ENCODE peak calls at places on chromosome 6, in eight cellular contexts. K is Peyer's patch, C is natural killer cell, R is heart left ventricle, U is stomach, L is GM23248, X is RWPE1, I is prostate gland. P is an unnamed sample.

GRCh38 chr6:45845546-45845945 is 170.1 kb downstream of the CLIC5 start:
- DNase-seq in L (peak), U (no peak), X (no peak), R (no peak), C (no peak), K (no peak), I (no peak), P (no peak)

GRCh38 chr6:134447883-134448387 is 130.0 kb upstream of the SGK1 start:
- DNase-seq in L (peak), U (no peak), R (no peak), K (no peak), I (no peak), C (no peak), X (peak), P (no peak)

GRCh38 chr6:2853766-2854393 is 12.2 kb upstream of the SERPINB1 start:
- DNase-seq in C (peak), L (peak), R (peak), U (no peak), I (peak), X (peak), K (peak), P (no peak)

GRCh38 chr6:82712826-82713225 is 349.2 kb downstream of the TPBG start:
- DNase-seq in K (no peak), L (peak), U (no peak), X (peak), C (no peak), I (no peak), R (no peak), P (no peak)

GRCh38 chr6:110398778-110399177 is 16.6 kb downstream of the DDO start:
- DNase-seq in X (peak), C (no peak), L (peak), K (no peak), I (no peak), R (no peak), U (no peak), P (no peak)

GRCh38 chr6:134873500-134874388 is 76.2 kb downstream of the ALDH8A1 start:
- DNase-seq in X (no peak), C (no peak), R (no peak), I (no peak), U (peak), K (peak), L (no peak), P (no peak)

GRCh38 chr6:114151070-114151685 is 180.2 kb upstream of the HDAC2 start:
- DNase-seq in K (no peak), X (no peak), U (no peak), I (no peak), L (no peak), C (no peak), R (no peak), P (no peak)

GRCh38 chr6:82246802-82247633 is 526 bp downstream of the IBTK start:
- DNase-seq in U (peak), C (no peak), I (peak), R (peak), K (no peak), L (peak), X (no peak), P (peak)

GRCh38 chr6:123224077-123224476 is 228.0 kb downstream of the CLVS2 start:
- DNase-seq in K (no peak), C (no peak), I (no peak), U (no peak), R (no peak), X (no peak), L (no peak), P (no peak)